ENCODE peak calls at places on chromosomes 16 and 17, in seven cellular contexts. One of them, this sample, is unnamed.

GRCh38 chr17:75061055-75061438 is 14.0 kb downstream of the KCTD2 start:
- DNase-seq in lung: no peak
- DNase-seq in upper lobe of right lung: no peak
- DNase-seq in cardiac fibroblast: no peak
- DNase-seq in suprapubic skin: no peak
- DNase-seq in thoracic aorta: no peak
- DNase-seq in dorsolateral prefrontal cortex: no peak
- DNase-seq in this sample: no peak

GRCh38 chr17:7798839-7799238 is 35.2 kb upstream of the KDM6B start:
- DNase-seq in lung: no peak
- DNase-seq in upper lobe of right lung: no peak
- DNase-seq in cardiac fibroblast: no peak
- DNase-seq in suprapubic skin: no peak
- DNase-seq in thoracic aorta: no peak
- DNase-seq in dorsolateral prefrontal cortex: no peak
- DNase-seq in this sample: no peak

GRCh38 chr17:67672592-67672991 is 45.1 kb upstream of the NOL11 start:
- DNase-seq in lung: no peak
- DNase-seq in upper lobe of right lung: no peak
- DNase-seq in cardiac fibroblast: no peak
- DNase-seq in suprapubic skin: no peak
- DNase-seq in thoracic aorta: no peak
- DNase-seq in dorsolateral prefrontal cortex: no peak
- DNase-seq in this sample: no peak

GRCh38 chr17:38877130-38877851 is 7.4 kb downstream of the LASP1 start:
- DNase-seq in lung: no peak
- DNase-seq in upper lobe of right lung: no peak
- DNase-seq in cardiac fibroblast: no peak
- DNase-seq in suprapubic skin: no peak
- DNase-seq in thoracic aorta: no peak
- DNase-seq in dorsolateral prefrontal cortex: no peak
- DNase-seq in this sample: no peak

GRCh38 chr17:60327122-60327869 is 64.6 kb downstream of the USP32 start:
- DNase-seq in lung: no peak
- DNase-seq in upper lobe of right lung: no peak
- DNase-seq in cardiac fibroblast: no peak
- DNase-seq in suprapubic skin: no peak
- DNase-seq in thoracic aorta: no peak
- DNase-seq in dorsolateral prefrontal cortex: no peak
- DNase-seq in this sample: no peak

GRCh38 chr17:35747540-35748017 is 5.5 kb downstream of the GAS2L2 start:
- DNase-seq in lung: peak; percentile 69
- DNase-seq in upper lobe of right lung: peak; percentile 80
- DNase-seq in cardiac fibroblast: peak; percentile 86
- DNase-seq in suprapubic skin: no peak
- DNase-seq in thoracic aorta: peak; percentile 43
- DNase-seq in dorsolateral prefrontal cortex: peak; percentile 73
- DNase-seq in this sample: peak; percentile 80

GRCh38 chr16:64933890-64934289 is 188.0 kb downstream of the CDH11 start:
- DNase-seq in lung: no peak
- DNase-seq in upper lobe of right lung: no peak
- DNase-seq in cardiac fibroblast: peak; percentile 28
- DNase-seq in suprapubic skin: no peak
- DNase-seq in thoracic aorta: no peak
- DNase-seq in dorsolateral prefrontal cortex: no peak
- DNase-seq in this sample: no peak

GRCh38 chr17:72099919-72100318 is 20.9 kb upstream of the SOX9 start:
- DNase-seq in lung: no peak
- DNase-seq in upper lobe of right lung: no peak
- DNase-seq in cardiac fibroblast: no peak
- DNase-seq in suprapubic skin: no peak
- DNase-seq in thoracic aorta: no peak
- DNase-seq in dorsolateral prefrontal cortex: no peak
- DNase-seq in this sample: no peak

GRCh38 chr16:55672471-55672870 is 16.7 kb downstream of the SLC6A2 start:
- DNase-seq in lung: no peak
- DNase-seq in upper lobe of right lung: no peak
- DNase-seq in cardiac fibroblast: peak; percentile 81
- DNase-seq in suprapubic skin: no peak
- DNase-seq in thoracic aorta: no peak
- DNase-seq in dorsolateral prefrontal cortex: no peak
- DNase-seq in this sample: no peak

GRCh38 chr17:58316260-58316960 is 12.2 kb downstream of the TSPOAP1 start:
- DNase-seq in lung: no peak
- DNase-seq in upper lobe of right lung: peak; percentile 53
- DNase-seq in cardiac fibroblast: no peak
- DNase-seq in suprapubic skin: peak; percentile 65
- DNase-seq in thoracic aorta: no peak
- DNase-seq in dorsolateral prefrontal cortex: no peak
- DNase-seq in this sample: no peak

GRCh38 chr16:14007460-14007859 is 63.7 kb upstream of the MRTFB start:
- DNase-seq in lung: no peak
- DNase-seq in upper lobe of right lung: no peak
- DNase-seq in cardiac fibroblast: peak; percentile 84
- DNase-seq in suprapubic skin: no peak
- DNase-seq in thoracic aorta: no peak
- DNase-seq in dorsolateral prefrontal cortex: no peak
- DNase-seq in this sample: no peak

GRCh38 chr16:14569213-14569612 is 60.8 kb downstream of the PARN start:
- DNase-seq in lung: no peak
- DNase-seq in upper lobe of right lung: no peak
- DNase-seq in cardiac fibroblast: no peak
- DNase-seq in suprapubic skin: no peak
- DNase-seq in thoracic aorta: no peak
- DNase-seq in dorsolateral prefrontal cortex: no peak
- DNase-seq in this sample: no peak

GRCh38 chr17:80248894-80249710 is 11.6 kb upstream of the RNF213 start:
- DNase-seq in lung: no peak
- DNase-seq in upper lobe of right lung: no peak
- DNase-seq in cardiac fibroblast: no peak
- DNase-seq in suprapubic skin: no peak
- DNase-seq in thoracic aorta: no peak
- DNase-seq in dorsolateral prefrontal cortex: no peak
- DNase-seq in this sample: no peak

GRCh38 chr16:783404-784161 is 4.6 kb downstream of the RPUSD1 start:
- DNase-seq in lung: no peak
- DNase-seq in upper lobe of right lung: no peak
- DNase-seq in cardiac fibroblast: peak; percentile 36
- DNase-seq in suprapubic skin: no peak
- DNase-seq in thoracic aorta: no peak
- DNase-seq in dorsolateral prefrontal cortex: no peak
- DNase-seq in this sample: no peak

GRCh38 chr17:67608691-67609090 is 109.0 kb upstream of the NOL11 start:
- DNase-seq in lung: no peak
- DNase-seq in upper lobe of right lung: no peak
- DNase-seq in cardiac fibroblast: peak; percentile 96
- DNase-seq in suprapubic skin: no peak
- DNase-seq in thoracic aorta: no peak
- DNase-seq in dorsolateral prefrontal cortex: no peak
- DNase-seq in this sample: no peak

GRCh38 chr16:2819179-2819938 is 2.3 kb downstream of the PRSS21 start:
- DNase-seq in lung: no peak
- DNase-seq in upper lobe of right lung: peak; percentile 51
- DNase-seq in cardiac fibroblast: no peak
- DNase-seq in suprapubic skin: peak; percentile 67
- DNase-seq in thoracic aorta: no peak
- DNase-seq in dorsolateral prefrontal cortex: no peak
- DNase-seq in this sample: no peak

GRCh38 chr16:89094252-89094901 is 725 bp downstream of the ACSF3 start:
- DNase-seq in lung: no peak
- DNase-seq in upper lobe of right lung: no peak
- DNase-seq in cardiac fibroblast: peak; percentile 19
- DNase-seq in suprapubic skin: no peak
- DNase-seq in thoracic aorta: no peak
- DNase-seq in dorsolateral prefrontal cortex: peak; percentile 9
- DNase-seq in this sample: no peak

DNA sequence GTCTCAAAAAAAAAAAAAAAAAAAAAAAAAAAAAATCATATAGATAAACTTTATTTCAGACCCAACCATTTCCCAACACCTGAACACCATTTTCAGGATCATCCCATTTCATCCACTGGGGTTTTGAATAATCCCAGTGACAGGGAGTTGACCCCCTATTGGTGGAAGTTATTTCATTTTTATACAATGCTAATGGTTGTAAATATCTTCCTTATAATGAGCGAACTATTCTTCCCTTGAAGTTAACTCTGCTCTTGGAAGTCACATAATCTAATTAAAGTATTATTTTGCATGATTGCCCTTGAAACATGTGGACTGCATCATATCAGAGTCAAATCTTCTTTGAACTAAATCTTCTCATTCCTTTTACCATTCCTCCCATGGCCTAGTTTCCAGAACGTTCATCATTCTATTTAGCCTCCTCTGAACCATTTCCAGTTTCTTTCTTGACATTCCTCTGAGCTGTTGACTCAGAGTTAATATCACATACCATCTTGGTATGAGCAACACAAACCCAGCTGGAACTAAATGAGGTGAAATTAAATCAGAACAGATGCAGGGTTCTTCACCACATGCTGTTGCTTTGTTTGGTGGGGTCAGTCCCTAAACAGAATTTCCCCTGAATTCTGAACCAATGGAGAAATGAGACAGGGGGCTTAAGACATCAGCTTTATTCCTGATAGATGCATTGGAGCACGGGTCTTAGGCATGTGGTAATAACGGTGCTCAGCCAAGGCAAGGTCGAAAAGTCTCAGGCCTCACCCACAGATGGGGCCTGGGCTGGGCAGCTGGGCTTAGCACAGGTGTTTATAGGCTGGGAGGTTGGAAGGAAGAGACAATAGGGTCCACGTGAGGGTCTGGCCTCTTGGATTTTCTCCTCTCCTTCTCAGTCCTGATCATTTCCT is 8.9 kb downstream of the HSD17B2 start:
- DNase-seq in lung: no peak
- DNase-seq in upper lobe of right lung: no peak
- DNase-seq in cardiac fibroblast: peak; percentile 51
- DNase-seq in suprapubic skin: peak; percentile 63
- DNase-seq in thoracic aorta: no peak
- DNase-seq in dorsolateral prefrontal cortex: no peak
- DNase-seq in this sample: no peak
- TF ChIP-seq CTCF in lung: no peak
- TF ChIP-seq CTCF in upper lobe of right lung: no peak
- TF ChIP-seq CTCF in cardiac fibroblast: no peak
- TF ChIP-seq CTCF in suprapubic skin: no peak
- TF ChIP-seq CTCF in thoracic aorta: no peak
- TF ChIP-seq CTCF in dorsolateral prefrontal cortex: no peak
- TF ChIP-seq CTCF in this sample: no peak

GRCh38 chr17:19678581-19679418 is 30.2 kb downstream of the ALDH3A2 start:
- DNase-seq in lung: no peak
- DNase-seq in upper lobe of right lung: no peak
- DNase-seq in cardiac fibroblast: no peak
- DNase-seq in suprapubic skin: no peak
- DNase-seq in thoracic aorta: no peak
- DNase-seq in dorsolateral prefrontal cortex: no peak
- DNase-seq in this sample: no peak

GRCh38 chr17:19683117-19683516 is 33.3 kb downstream of the SLC47A2 start:
- DNase-seq in lung: no peak
- DNase-seq in upper lobe of right lung: no peak
- DNase-seq in cardiac fibroblast: no peak
- DNase-seq in suprapubic skin: no peak
- DNase-seq in thoracic aorta: no peak
- DNase-seq in dorsolateral prefrontal cortex: no peak
- DNase-seq in this sample: no peak

GRCh38 chr17:19676901-19677300 is 28.4 kb downstream of the ALDH3A2 start:
- DNase-seq in lung: peak; percentile 57
- DNase-seq in upper lobe of right lung: no peak
- DNase-seq in cardiac fibroblast: no peak
- DNase-seq in suprapubic skin: no peak
- DNase-seq in thoracic aorta: no peak
- DNase-seq in dorsolateral prefrontal cortex: no peak
- DNase-seq in this sample: no peak

GRCh38 chr17:19672009-19672837 is 23.7 kb downstream of the ALDH3A2 start:
- DNase-seq in lung: peak; percentile 56
- DNase-seq in upper lobe of right lung: no peak
- DNase-seq in cardiac fibroblast: peak; percentile 21
- DNase-seq in suprapubic skin: no peak
- DNase-seq in thoracic aorta: no peak
- DNase-seq in dorsolateral prefrontal cortex: no peak
- DNase-seq in this sample: no peak

GRCh38 chr17:19677736-19678379 is 29.3 kb downstream of the ALDH3A2 start:
- DNase-seq in lung: no peak
- DNase-seq in upper lobe of right lung: no peak
- DNase-seq in cardiac fibroblast: no peak
- DNase-seq in suprapubic skin: no peak
- DNase-seq in thoracic aorta: no peak
- DNase-seq in dorsolateral prefrontal cortex: no peak
- DNase-seq in this sample: no peak
- TF ChIP-seq CTCF in lung: no peak
- TF ChIP-seq CTCF in upper lobe of right lung: no peak
- TF ChIP-seq CTCF in cardiac fibroblast: no peak
- TF ChIP-seq CTCF in suprapubic skin: no peak
- TF ChIP-seq CTCF in thoracic aorta: no peak
- TF ChIP-seq CTCF in dorsolateral prefrontal cortex: no peak
- TF ChIP-seq CTCF in this sample: no peak

GRCh38 chr16:47019563-47019962 is 46.1 kb upstream of the DNAJA2 start:
- DNase-seq in lung: no peak
- DNase-seq in upper lobe of right lung: no peak
- DNase-seq in cardiac fibroblast: peak; percentile 34
- DNase-seq in suprapubic skin: no peak
- DNase-seq in thoracic aorta: no peak
- DNase-seq in dorsolateral prefrontal cortex: no peak
- DNase-seq in this sample: no peak
- TF ChIP-seq CTCF in lung: no peak
- TF ChIP-seq CTCF in upper lobe of right lung: peak; percentile 13
- TF ChIP-seq CTCF in cardiac fibroblast: peak; percentile 23
- TF ChIP-seq CTCF in suprapubic skin: no peak
- TF ChIP-seq CTCF in thoracic aorta: no peak
- TF ChIP-seq CTCF in dorsolateral prefrontal cortex: no peak
- TF ChIP-seq CTCF in this sample: peak; percentile 45

DNA sequence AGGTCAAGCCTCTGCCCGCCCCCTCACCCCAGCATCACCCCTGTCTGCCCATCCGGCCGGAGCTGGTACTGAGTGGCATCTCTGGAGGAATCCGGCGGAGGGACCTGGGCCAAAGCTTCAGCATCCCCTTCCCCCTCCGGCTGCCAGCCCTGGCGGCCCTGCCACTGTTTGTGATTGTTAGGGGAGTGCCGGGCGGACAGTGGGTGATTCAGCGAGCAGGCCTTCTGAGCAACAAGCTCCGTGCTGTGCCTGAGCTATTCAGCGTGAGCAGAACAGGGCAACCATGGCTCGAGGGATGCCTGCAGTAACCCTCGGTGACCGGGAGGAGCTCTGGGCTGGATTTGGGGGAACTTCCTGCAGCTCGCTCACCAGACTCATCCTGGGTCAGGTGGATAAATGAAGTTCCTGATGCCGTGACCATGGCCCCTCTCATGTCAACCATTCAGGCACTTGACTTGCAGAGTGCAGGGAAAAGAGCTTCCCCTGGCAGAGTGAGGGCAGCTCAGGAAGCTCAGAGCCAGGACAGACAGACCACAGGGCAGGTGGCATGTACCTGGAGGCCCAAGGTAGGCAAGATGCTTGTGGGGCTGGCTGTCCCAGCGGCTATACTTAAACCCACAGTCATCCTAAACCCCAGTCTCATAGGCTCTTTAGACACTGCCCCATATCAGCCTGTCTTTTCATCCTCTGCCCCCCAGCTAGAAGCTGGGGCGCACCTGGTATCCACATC is 24.3 kb upstream of the MLKL start:
- DNase-seq in lung: no peak
- DNase-seq in upper lobe of right lung: no peak
- DNase-seq in cardiac fibroblast: peak; percentile 64
- DNase-seq in suprapubic skin: no peak
- DNase-seq in thoracic aorta: no peak
- DNase-seq in dorsolateral prefrontal cortex: peak; percentile 44
- DNase-seq in this sample: no peak
- TF ChIP-seq CTCF in lung: no peak
- TF ChIP-seq CTCF in upper lobe of right lung: no peak
- TF ChIP-seq CTCF in cardiac fibroblast: peak; percentile 34
- TF ChIP-seq CTCF in suprapubic skin: no peak
- TF ChIP-seq CTCF in thoracic aorta: peak; percentile 37
- TF ChIP-seq CTCF in dorsolateral prefrontal cortex: peak; percentile 34
- TF ChIP-seq CTCF in this sample: no peak